ENCODE peak calls at places on chromosomes 12 and 14, in six cellular contexts. One of them, this sample, is unnamed.

GRCh38 chr14:34665785-34666425 is 36.0 kb upstream of the SNX6 start:
- DNase-seq in anterior cingulate cortex: no peak
- DNase-seq in RPMI7951: peak; percentile 72
- DNase-seq in iris pigment epithelial cell: peak; percentile 98
- DNase-seq in Calu3: no peak
- DNase-seq in nephron progenitor cell: no peak
- DNase-seq in this sample: peak; percentile 54

GRCh38 chr12:2149091-2149490 is 96.3 kb downstream of the CACNA1C start:
- DNase-seq in anterior cingulate cortex: no peak
- DNase-seq in RPMI7951: peak; percentile 27
- DNase-seq in iris pigment epithelial cell: no peak
- DNase-seq in Calu3: no peak
- DNase-seq in nephron progenitor cell: no peak
- DNase-seq in this sample: no peak

GRCh38 chr14:92794547-92794941 is 439 bp downstream of the GOLGA5 start:
- DNase-seq in anterior cingulate cortex: no peak
- DNase-seq in RPMI7951: peak; percentile 15
- DNase-seq in iris pigment epithelial cell: peak; percentile 20
- DNase-seq in Calu3: no peak
- DNase-seq in nephron progenitor cell: peak; percentile 41
- DNase-seq in this sample: no peak

GRCh38 chr14:81209187-81209836 is 11.4 kb downstream of the GTF2A1 start:
- DNase-seq in anterior cingulate cortex: no peak
- DNase-seq in RPMI7951: no peak
- DNase-seq in iris pigment epithelial cell: no peak
- DNase-seq in Calu3: no peak
- DNase-seq in nephron progenitor cell: no peak
- DNase-seq in this sample: no peak

GRCh38 chr12:117111386-117112267 is 12.4 kb upstream of the TESC start:
- DNase-seq in anterior cingulate cortex: no peak
- DNase-seq in RPMI7951: no peak
- DNase-seq in iris pigment epithelial cell: no peak
- DNase-seq in Calu3: no peak
- DNase-seq in nephron progenitor cell: peak; percentile 35
- DNase-seq in this sample: no peak

GRCh38 chr12:7130791-7131501 is 775 bp downstream of the CLSTN3 start:
- DNase-seq in anterior cingulate cortex: peak; percentile 22
- DNase-seq in RPMI7951: peak; percentile 43
- DNase-seq in iris pigment epithelial cell: peak; percentile 53
- DNase-seq in Calu3: peak; percentile 61
- DNase-seq in nephron progenitor cell: peak; percentile 70
- DNase-seq in this sample: no peak

GRCh38 chr12:72282721-72283120 is 10.6 kb downstream of the TRHDE start:
- DNase-seq in anterior cingulate cortex: no peak
- DNase-seq in RPMI7951: no peak
- DNase-seq in iris pigment epithelial cell: peak; percentile 66
- DNase-seq in Calu3: no peak
- DNase-seq in nephron progenitor cell: no peak
- DNase-seq in this sample: no peak

GRCh38 chr12:109553471-109553870 is 19.8 kb downstream of the MMAB start:
- DNase-seq in anterior cingulate cortex: no peak
- DNase-seq in RPMI7951: peak; percentile 28
- DNase-seq in iris pigment epithelial cell: peak; percentile 31
- DNase-seq in Calu3: no peak
- DNase-seq in nephron progenitor cell: no peak
- DNase-seq in this sample: no peak

GRCh38 chr14:51430079-51430478 is 190.0 kb downstream of the TMX1 start:
- DNase-seq in anterior cingulate cortex: no peak
- DNase-seq in RPMI7951: peak; percentile 64
- DNase-seq in iris pigment epithelial cell: no peak
- DNase-seq in Calu3: no peak
- DNase-seq in nephron progenitor cell: no peak
- DNase-seq in this sample: no peak

GRCh38 chr14:48575772-48576171 is 900.4 kb upstream of the MDGA2 start:
- DNase-seq in anterior cingulate cortex: no peak
- DNase-seq in RPMI7951: no peak
- DNase-seq in iris pigment epithelial cell: no peak
- DNase-seq in Calu3: peak; percentile 6
- DNase-seq in nephron progenitor cell: no peak
- DNase-seq in this sample: no peak

GRCh38 chr12:100154472-100155247 is 12.0 kb upstream of the BLTP3B start:
- DNase-seq in anterior cingulate cortex: peak; percentile 5
- DNase-seq in RPMI7951: peak; percentile 63
- DNase-seq in iris pigment epithelial cell: peak; percentile 53
- DNase-seq in Calu3: peak; percentile 82
- DNase-seq in nephron progenitor cell: peak; percentile 77
- DNase-seq in this sample: no peak

GRCh38 chr12:67519824-67520433 is 128.6 kb upstream of the DYRK2 start:
- DNase-seq in anterior cingulate cortex: no peak
- DNase-seq in RPMI7951: no peak
- DNase-seq in iris pigment epithelial cell: no peak
- DNase-seq in Calu3: no peak
- DNase-seq in nephron progenitor cell: no peak
- DNase-seq in this sample: no peak

GRCh38 chr14:61168126-61168525 is 113.0 kb downstream of the TMEM30B start:
- DNase-seq in anterior cingulate cortex: no peak
- DNase-seq in RPMI7951: no peak
- DNase-seq in iris pigment epithelial cell: no peak
- DNase-seq in Calu3: no peak
- DNase-seq in nephron progenitor cell: no peak
- DNase-seq in this sample: no peak

GRCh38 chr12:82952946-82953345 is 266.2 kb downstream of the TMTC2 start:
- DNase-seq in anterior cingulate cortex: no peak
- DNase-seq in RPMI7951: no peak
- DNase-seq in iris pigment epithelial cell: no peak
- DNase-seq in Calu3: no peak
- DNase-seq in nephron progenitor cell: no peak
- DNase-seq in this sample: no peak

GRCh38 chr12:106722854-106723253 is 51.6 kb upstream of the RIC8B start:
- DNase-seq in anterior cingulate cortex: no peak
- DNase-seq in RPMI7951: no peak
- DNase-seq in iris pigment epithelial cell: no peak
- DNase-seq in Calu3: no peak
- DNase-seq in nephron progenitor cell: no peak
- DNase-seq in this sample: no peak

GRCh38 chr12:28257411-28257810 is 67.2 kb downstream of the CCDC91 start:
- DNase-seq in anterior cingulate cortex: no peak
- DNase-seq in RPMI7951: no peak
- DNase-seq in iris pigment epithelial cell: no peak
- DNase-seq in Calu3: no peak
- DNase-seq in nephron progenitor cell: no peak
- DNase-seq in this sample: no peak

GRCh38 chr12:43090981-43091380 is 461.0 kb downstream of the ADAMTS20 start:
- DNase-seq in anterior cingulate cortex: no peak
- DNase-seq in RPMI7951: no peak
- DNase-seq in iris pigment epithelial cell: no peak
- DNase-seq in Calu3: no peak
- DNase-seq in nephron progenitor cell: no peak
- DNase-seq in this sample: no peak

GRCh38 chr12:109513977-109514376 is 36.5 kb downstream of the UBE3B start:
- DNase-seq in anterior cingulate cortex: no peak
- DNase-seq in RPMI7951: no peak
- DNase-seq in iris pigment epithelial cell: no peak
- DNase-seq in Calu3: no peak
- DNase-seq in nephron progenitor cell: no peak
- DNase-seq in this sample: no peak